ENCODE peak calls at places on chromosome 16, in five cellular contexts. One of them, this sample, is unnamed.

GRCh38 chr16:10362077-10362863 is 23.6 kb upstream of the ATF7IP2 start:
- DNase-seq in sigmoid colon: no peak
- DNase-seq in testis: no peak
- DNase-seq in Peyer's patch: no peak
- DNase-seq in IMR-90: no peak
- DNase-seq in this sample: no peak

GRCh38 chr16:86158688-86159360 is 259.9 kb downstream of the IRF8 start:
- DNase-seq in testis: no peak
- DNase-seq in Peyer's patch: no peak
- DNase-seq in IMR-90: peak
- DNase-seq in sigmoid colon: no peak
- DNase-seq in this sample: no peak

GRCh38 chr16:53083123-53083522 is 28.3 kb downstream of the CHD9 start:
- DNase-seq in IMR-90: peak
- DNase-seq in testis: no peak
- DNase-seq in sigmoid colon: no peak
- DNase-seq in Peyer's patch: no peak
- DNase-seq in this sample: no peak

GRCh38 chr16:17556276-17557052 is 85.7 kb upstream of the XYLT1 start:
- DNase-seq in Peyer's patch: no peak
- DNase-seq in testis: no peak
- DNase-seq in IMR-90: peak
- DNase-seq in sigmoid colon: no peak
- DNase-seq in this sample: no peak

GRCh38 chr16:4316732-4317461 is 1.0 kb downstream of the GLIS2 start:
- DNase-seq in testis: no peak
- DNase-seq in sigmoid colon: peak
- DNase-seq in Peyer's patch: no peak
- DNase-seq in IMR-90: no peak
- DNase-seq in this sample: peak

GRCh38 chr16:15639061-15639568 is 3.8 kb downstream of the MARF1 start:
- DNase-seq in sigmoid colon: no peak
- DNase-seq in testis: no peak
- DNase-seq in Peyer's patch: no peak
- DNase-seq in IMR-90: no peak
- DNase-seq in this sample: no peak

GRCh38 chr16:69532761-69533459 is 32.9 kb upstream of the NFAT5 start:
- DNase-seq in sigmoid colon: no peak
- DNase-seq in Peyer's patch: no peak
- DNase-seq in IMR-90: no peak
- DNase-seq in testis: no peak
- DNase-seq in this sample: no peak

GRCh38 chr16:4859190-4859899 is 12.1 kb downstream of the UBN1 start:
- DNase-seq in Peyer's patch: no peak
- DNase-seq in sigmoid colon: no peak
- DNase-seq in testis: no peak
- DNase-seq in IMR-90: no peak
- DNase-seq in this sample: no peak

GRCh38 chr16:58338205-58338604 is 43.4 kb upstream of the PRSS54 start:
- DNase-seq in testis: no peak
- DNase-seq in Peyer's patch: no peak
- DNase-seq in IMR-90: no peak
- DNase-seq in sigmoid colon: no peak
- DNase-seq in this sample: no peak
- H3K27ac ChIP-seq in testis: no peak
- H3K27ac ChIP-seq in Peyer's patch: no peak
- H3K27ac ChIP-seq in IMR-90: no peak
- H3K27ac ChIP-seq in sigmoid colon: no peak
- H3K27ac ChIP-seq in this sample: no peak

GRCh38 chr16:84699712-84700517 is at the start of gene USP10:
- DNase-seq in testis: peak
- DNase-seq in IMR-90: peak
- DNase-seq in Peyer's patch: peak
- DNase-seq in sigmoid colon: peak
- DNase-seq in this sample: peak
- TF ChIP-seq POLR2A in testis: no peak
- TF ChIP-seq POLR2A in IMR-90: peak
- TF ChIP-seq POLR2A in Peyer's patch: peak
- TF ChIP-seq POLR2A in sigmoid colon: no peak
- TF ChIP-seq POLR2A in this sample: no peak

GRCh38 chr16:31147574-31147973 is 2.3 kb downstream of the PRSS36 start:
- DNase-seq in IMR-90: no peak
- DNase-seq in testis: no peak
- DNase-seq in Peyer's patch: no peak
- DNase-seq in sigmoid colon: no peak
- DNase-seq in this sample: no peak
- H3K4me3 ChIP-seq in IMR-90: no peak
- H3K4me3 ChIP-seq in testis: no peak
- H3K4me3 ChIP-seq in Peyer's patch: no peak
- H3K4me3 ChIP-seq in sigmoid colon: no peak
- H3K4me3 ChIP-seq in this sample: no peak

GRCh38 chr16:27106305-27106704 is 39.6 kb downstream of the C16orf82 start:
- DNase-seq in Peyer's patch: no peak
- DNase-seq in IMR-90: no peak
- DNase-seq in testis: no peak
- DNase-seq in sigmoid colon: no peak
- DNase-seq in this sample: no peak
- H3K27ac ChIP-seq in Peyer's patch: no peak
- H3K27ac ChIP-seq in IMR-90: no peak
- H3K27ac ChIP-seq in testis: no peak
- H3K27ac ChIP-seq in sigmoid colon: no peak
- H3K27ac ChIP-seq in this sample: no peak

GRCh38 chr16:84360748-84361147 is 7.6 kb upstream of the ATP2C2 start:
- DNase-seq in IMR-90: no peak
- DNase-seq in sigmoid colon: no peak
- DNase-seq in testis: no peak
- DNase-seq in Peyer's patch: no peak
- DNase-seq in this sample: no peak
- TF ChIP-seq POLR2A in IMR-90: no peak
- TF ChIP-seq POLR2A in sigmoid colon: no peak
- TF ChIP-seq POLR2A in testis: no peak
- TF ChIP-seq POLR2A in Peyer's patch: no peak
- TF ChIP-seq POLR2A in this sample: no peak

GRCh38 chr16:694187-694862 is 4.1 kb upstream of the WDR24 start:
- DNase-seq in testis: no peak
- DNase-seq in IMR-90: no peak
- DNase-seq in Peyer's patch: no peak
- DNase-seq in sigmoid colon: no peak
- DNase-seq in this sample: peak
- H3K4me3 ChIP-seq in testis: no peak
- H3K4me3 ChIP-seq in IMR-90: no peak
- H3K4me3 ChIP-seq in Peyer's patch: peak
- H3K4me3 ChIP-seq in sigmoid colon: no peak
- H3K4me3 ChIP-seq in this sample: peak

This sample was measured in upper lobe of left lung.